ENCODE peak calls at places on chromosomes 2 and 18, in eight cellular contexts. One of them, this sample, is unnamed. For H3K4me1, the result is how much of the 10 kb centered on the place peaks cover.

GRCh38 chr2:193446967-193447366 is 1252.2 kb upstream of the TMEFF2 start:
- DNase-seq in DND-41: no peak
- DNase-seq in stomach: no peak
- DNase-seq in cardiac muscle cell: no peak
- DNase-seq in hepatocyte: no peak
- DNase-seq in endodermal cell: no peak
- DNase-seq in HCT116: no peak
- DNase-seq in heart left ventricle: no peak
- DNase-seq in this sample: no peak

GRCh38 chr18:29191263-29191662 is 1014.3 kb upstream of the CDH2 start:
- DNase-seq in heart left ventricle: no peak
- DNase-seq in DND-41: peak
- DNase-seq in cardiac muscle cell: no peak
- DNase-seq in HCT116: no peak
- DNase-seq in stomach: no peak
- DNase-seq in endodermal cell: peak
- DNase-seq in hepatocyte: no peak
- DNase-seq in this sample: no peak

GRCh38 chr18:3305933-3306332 is 44.0 kb downstream of the MYL12B start:
- DNase-seq in cardiac muscle cell: no peak
- DNase-seq in endodermal cell: no peak
- DNase-seq in HCT116: no peak
- DNase-seq in heart left ventricle: no peak
- DNase-seq in DND-41: no peak
- DNase-seq in stomach: no peak
- DNase-seq in hepatocyte: peak
- DNase-seq in this sample: no peak

GRCh38 chr2:97011977-97012569 is 25.7 kb upstream of the FAM178B start:
- DNase-seq in DND-41: peak
- DNase-seq in endodermal cell: no peak
- DNase-seq in hepatocyte: peak
- DNase-seq in HCT116: peak
- DNase-seq in stomach: no peak
- DNase-seq in heart left ventricle: no peak
- DNase-seq in cardiac muscle cell: peak
- DNase-seq in this sample: peak

GRCh38 chr2:50346586-50347351 is 685.2 kb downstream of the NRXN1 start:
- DNase-seq in DND-41: no peak
- DNase-seq in heart left ventricle: no peak
- DNase-seq in cardiac muscle cell: peak
- DNase-seq in hepatocyte: no peak
- DNase-seq in HCT116: no peak
- DNase-seq in endodermal cell: peak
- DNase-seq in stomach: no peak
- DNase-seq in this sample: no peak

GRCh38 chr2:39080152-39080551 is 40.7 kb downstream of the SOS1 start:
- DNase-seq in cardiac muscle cell: no peak
- DNase-seq in DND-41: no peak
- DNase-seq in hepatocyte: no peak
- DNase-seq in endodermal cell: no peak
- DNase-seq in stomach: no peak
- DNase-seq in HCT116: no peak
- DNase-seq in heart left ventricle: no peak
- DNase-seq in this sample: no peak

GRCh38 chr18:62897153-62897552 is 181.8 kb downstream of the PHLPP1 start:
- DNase-seq in HCT116: no peak
- DNase-seq in endodermal cell: no peak
- DNase-seq in stomach: no peak
- DNase-seq in cardiac muscle cell: no peak
- DNase-seq in heart left ventricle: no peak
- DNase-seq in DND-41: no peak
- DNase-seq in hepatocyte: no peak
- DNase-seq in this sample: no peak

GRCh38 chr2:19256239-19256638 is 102.2 kb downstream of the OSR1 start:
- DNase-seq in hepatocyte: no peak
- DNase-seq in HCT116: peak
- DNase-seq in DND-41: no peak
- DNase-seq in endodermal cell: no peak
- DNase-seq in heart left ventricle: no peak
- DNase-seq in stomach: no peak
- DNase-seq in cardiac muscle cell: no peak
- DNase-seq in this sample: no peak

GRCh38 chr18:13612111-13612997 is 114.0 kb downstream of the FAM210A start:
- DNase-seq in heart left ventricle: no peak
- DNase-seq in endodermal cell: peak
- DNase-seq in stomach: peak
- DNase-seq in hepatocyte: no peak
- DNase-seq in HCT116: no peak
- DNase-seq in DND-41: peak
- DNase-seq in cardiac muscle cell: no peak
- DNase-seq in this sample: peak

GRCh38 chr2:48313036-48313877 is 216.7 kb upstream of the STON1 start:
- DNase-seq in HCT116: no peak
- DNase-seq in endodermal cell: no peak
- DNase-seq in DND-41: no peak
- DNase-seq in heart left ventricle: no peak
- DNase-seq in cardiac muscle cell: no peak
- DNase-seq in hepatocyte: no peak
- DNase-seq in stomach: no peak
- DNase-seq in this sample: peak

GRCh38 chr18:50973367-50974126 is 5.7 kb downstream of the ELAC1 start:
- DNase-seq in hepatocyte: peak
- DNase-seq in endodermal cell: no peak
- DNase-seq in DND-41: no peak
- DNase-seq in cardiac muscle cell: no peak
- DNase-seq in heart left ventricle: no peak
- DNase-seq in HCT116: no peak
- DNase-seq in stomach: no peak
- DNase-seq in this sample: no peak

GRCh38 chr2:111032721-111033532 is 87.8 kb upstream of the BCL2L11 start:
- DNase-seq in stomach: peak
- DNase-seq in endodermal cell: peak
- DNase-seq in HCT116: peak
- DNase-seq in heart left ventricle: no peak
- DNase-seq in cardiac muscle cell: no peak
- DNase-seq in DND-41: no peak
- DNase-seq in hepatocyte: peak
- DNase-seq in this sample: no peak

GRCh38 chr18:45619062-45619825 is 4.0 kb downstream of the SLC14A2 start:
- DNase-seq in hepatocyte: peak
- DNase-seq in HCT116: no peak
- DNase-seq in stomach: no peak
- DNase-seq in heart left ventricle: peak
- DNase-seq in endodermal cell: no peak
- DNase-seq in DND-41: no peak
- DNase-seq in cardiac muscle cell: no peak
- DNase-seq in this sample: no peak

GRCh38 chr2:177396630-177397460 is 4.3 kb downstream of the AGPS start:
- DNase-seq in endodermal cell: no peak
- DNase-seq in cardiac muscle cell: no peak
- DNase-seq in hepatocyte: peak
- DNase-seq in DND-41: no peak
- DNase-seq in HCT116: no peak
- DNase-seq in heart left ventricle: no peak
- DNase-seq in stomach: no peak
- DNase-seq in this sample: no peak

GRCh38 chr2:44941551-44942234 is at the start of gene SIX3:
- DNase-seq in endodermal cell: peak
- DNase-seq in heart left ventricle: no peak
- DNase-seq in DND-41: no peak
- DNase-seq in stomach: no peak
- DNase-seq in HCT116: peak
- DNase-seq in cardiac muscle cell: no peak
- DNase-seq in hepatocyte: no peak
- DNase-seq in this sample: no peak

DNA sequence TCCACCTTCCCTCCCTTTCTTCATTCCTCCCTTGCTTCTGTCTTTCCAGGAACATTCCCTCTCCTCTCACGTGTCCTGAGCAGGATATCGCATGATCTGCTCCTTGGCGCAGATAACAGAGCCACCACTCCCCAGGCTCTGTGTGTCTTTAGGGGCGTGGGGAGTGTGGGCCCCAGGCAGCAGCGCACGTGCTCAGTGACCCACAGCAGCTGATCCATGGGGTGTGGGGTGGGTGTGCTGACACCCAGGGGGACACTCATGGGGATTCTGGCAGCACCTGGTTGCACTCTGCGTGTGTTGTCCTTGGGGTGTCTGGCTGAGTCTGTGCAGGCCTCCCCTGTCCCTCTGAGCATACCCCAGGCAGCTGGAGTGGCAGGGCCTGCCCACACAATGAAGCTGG is 9.9 kb upstream of the FOSL2 start:
- DNase-seq in DND-41: no peak
- DNase-seq in heart left ventricle: no peak
- DNase-seq in endodermal cell: no peak
- DNase-seq in hepatocyte: no peak
- DNase-seq in stomach: peak
- DNase-seq in cardiac muscle cell: peak
- DNase-seq in HCT116: no peak
- DNase-seq in this sample: no peak
- H3K4me1 ChIP-seq in DND-41: under half
- H3K4me1 ChIP-seq in heart left ventricle: under half
- H3K4me1 ChIP-seq in endodermal cell: under half
- H3K4me1 ChIP-seq in hepatocyte: under half
- H3K4me1 ChIP-seq in stomach: under half
- H3K4me1 ChIP-seq in cardiac muscle cell: under half
- H3K4me1 ChIP-seq in HCT116: under half
- H3K4me1 ChIP-seq in this sample: under half

DNA sequence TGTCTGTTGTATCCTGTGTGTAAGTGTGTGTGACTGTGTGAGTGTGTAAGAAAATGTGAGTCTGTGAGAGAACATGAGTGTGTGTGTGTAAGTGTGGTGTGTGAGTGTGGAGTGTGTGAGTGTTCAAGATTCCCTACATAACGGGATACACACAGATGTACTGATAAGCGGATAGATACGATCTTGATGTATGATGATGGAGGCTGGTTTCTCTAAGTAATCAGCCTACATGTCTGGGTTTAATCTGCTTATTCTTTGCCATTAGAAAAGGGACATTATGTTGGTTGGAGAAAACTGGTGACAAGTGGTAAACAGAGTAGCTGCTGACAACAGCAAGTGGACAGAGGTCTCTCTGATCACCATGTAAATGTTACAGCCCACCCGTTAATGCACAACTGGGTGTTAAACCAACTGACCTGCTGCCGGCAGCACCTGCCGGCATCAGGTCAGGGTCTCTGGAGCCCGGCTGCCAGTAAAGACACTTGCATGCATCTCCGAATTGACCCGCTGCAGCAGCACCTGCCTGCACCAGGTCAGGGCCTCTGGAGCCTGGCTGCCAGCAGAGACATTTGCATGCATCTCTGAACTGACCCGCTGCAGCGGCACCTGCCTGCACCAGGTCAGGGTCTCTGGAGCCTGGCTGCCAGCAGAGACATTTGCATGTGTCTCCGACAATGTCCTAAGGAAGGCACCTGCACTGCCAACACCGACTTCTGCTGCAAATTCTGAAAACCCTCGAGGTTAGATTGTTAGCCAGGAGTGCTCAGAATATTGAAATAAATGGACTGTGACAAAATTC is 87.5 kb downstream of the MBP start:
- DNase-seq in cardiac muscle cell: no peak
- DNase-seq in DND-41: no peak
- DNase-seq in HCT116: no peak
- DNase-seq in hepatocyte: no peak
- DNase-seq in endodermal cell: no peak
- DNase-seq in heart left ventricle: no peak
- DNase-seq in stomach: no peak
- DNase-seq in this sample: no peak
- H3K27ac ChIP-seq in cardiac muscle cell: no peak
- H3K27ac ChIP-seq in DND-41: peak
- H3K27ac ChIP-seq in HCT116: no peak
- H3K27ac ChIP-seq in hepatocyte: no peak
- H3K27ac ChIP-seq in endodermal cell: no peak
- H3K27ac ChIP-seq in heart left ventricle: no peak
- H3K27ac ChIP-seq in stomach: no peak
- H3K27ac ChIP-seq in this sample: no peak

DNA sequence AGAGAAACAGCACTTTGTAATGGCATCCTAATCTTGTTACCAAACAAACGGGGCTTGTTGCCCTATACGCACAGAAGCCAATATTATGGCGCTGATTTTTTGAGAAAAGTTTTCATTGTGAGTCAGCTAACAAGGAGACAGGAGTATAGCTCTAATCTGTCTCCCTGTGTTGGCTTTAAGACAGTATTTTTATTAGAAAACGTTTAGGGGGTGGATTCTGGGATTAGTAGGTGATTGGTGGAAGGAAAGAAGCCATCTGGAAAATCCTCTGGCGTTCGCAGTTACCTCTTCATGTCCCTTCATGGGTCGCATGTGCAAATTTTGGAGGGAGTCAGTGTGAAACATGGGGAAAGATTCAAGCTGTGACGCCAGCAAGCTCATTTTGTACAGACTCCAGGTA is 698 bp upstream of the TMEM237 start:
- DNase-seq in heart left ventricle: no peak
- DNase-seq in hepatocyte: no peak
- DNase-seq in cardiac muscle cell: no peak
- DNase-seq in DND-41: no peak
- DNase-seq in HCT116: no peak
- DNase-seq in stomach: no peak
- DNase-seq in endodermal cell: no peak
- DNase-seq in this sample: no peak
- H3K4me3 ChIP-seq in heart left ventricle: peak
- H3K4me3 ChIP-seq in hepatocyte: no peak
- H3K4me3 ChIP-seq in cardiac muscle cell: peak
- H3K4me3 ChIP-seq in DND-41: no peak
- H3K4me3 ChIP-seq in HCT116: no peak
- H3K4me3 ChIP-seq in stomach: peak
- H3K4me3 ChIP-seq in endodermal cell: peak
- H3K4me3 ChIP-seq in this sample: no peak

GRCh38 chr2:199991691-199992090 is 36.3 kb downstream of the MAIP1 start:
- DNase-seq in heart left ventricle: no peak
- DNase-seq in cardiac muscle cell: no peak
- DNase-seq in HCT116: no peak
- DNase-seq in endodermal cell: no peak
- DNase-seq in stomach: no peak
- DNase-seq in DND-41: no peak
- DNase-seq in hepatocyte: no peak
- DNase-seq in this sample: no peak

GRCh38 chr2:199987586-199987985 is 32.2 kb downstream of the MAIP1 start:
- DNase-seq in DND-41: no peak
- DNase-seq in cardiac muscle cell: no peak
- DNase-seq in heart left ventricle: no peak
- DNase-seq in hepatocyte: no peak
- DNase-seq in stomach: no peak
- DNase-seq in endodermal cell: no peak
- DNase-seq in HCT116: no peak
- DNase-seq in this sample: no peak

GRCh38 chr2:199992296-199992695 is 36.9 kb downstream of the MAIP1 start:
- DNase-seq in hepatocyte: no peak
- DNase-seq in endodermal cell: no peak
- DNase-seq in DND-41: no peak
- DNase-seq in cardiac muscle cell: no peak
- DNase-seq in HCT116: no peak
- DNase-seq in stomach: no peak
- DNase-seq in heart left ventricle: no peak
- DNase-seq in this sample: no peak

GRCh38 chr2:199988176-199988575 is 32.8 kb downstream of the MAIP1 start:
- DNase-seq in HCT116: no peak
- DNase-seq in DND-41: peak
- DNase-seq in cardiac muscle cell: no peak
- DNase-seq in hepatocyte: no peak
- DNase-seq in heart left ventricle: no peak
- DNase-seq in stomach: no peak
- DNase-seq in endodermal cell: no peak
- DNase-seq in this sample: no peak

GRCh38 chr2:199989822-199990221 is 34.4 kb downstream of the MAIP1 start:
- DNase-seq in cardiac muscle cell: no peak
- DNase-seq in endodermal cell: no peak
- DNase-seq in heart left ventricle: no peak
- DNase-seq in DND-41: no peak
- DNase-seq in hepatocyte: peak
- DNase-seq in stomach: no peak
- DNase-seq in HCT116: no peak
- DNase-seq in this sample: no peak
- H3K4me1 ChIP-seq in cardiac muscle cell: under half
- H3K4me1 ChIP-seq in endodermal cell: under half
- H3K4me1 ChIP-seq in heart left ventricle: under half
- H3K4me1 ChIP-seq in DND-41: under half
- H3K4me1 ChIP-seq in hepatocyte: under half
- H3K4me1 ChIP-seq in stomach: under half
- H3K4me1 ChIP-seq in HCT116: under half
- H3K4me1 ChIP-seq in this sample: under half